ENCODE peak calls at places on chromosome 16, in five cellular contexts. B, G, I, H and T are unnamed samples.

GRCh38 chr16:49634235-49635008 is 221.5 kb downstream of the ZNF423 start:
- DNase-seq in H (peak; percentile 28), B (no peak), G (no peak), I (no peak), T (peak; percentile 12)

GRCh38 chr16:69711115-69711740 is 15.1 kb downstream of the NQO1 start:
- DNase-seq in I (no peak), B (no peak), G (no peak), H (peak; percentile 60), T (peak; percentile 52)

GRCh38 chr16:66608241-66609138 is 4.0 kb downstream of the CMTM3 start:
- DNase-seq in B (peak; percentile 98), H (peak; percentile 95), I (peak; percentile 91), G (peak; percentile 85), T (peak; percentile 93)

GRCh38 chr16:49811630-49812334 is 44.1 kb downstream of the ZNF423 start:
- DNase-seq in G (no peak), I (peak; percentile 76), B (peak; percentile 77), H (no peak), T (no peak)

GRCh38 chr16:70429888-70430666 is 8.8 kb downstream of the ST3GAL2 start:
- DNase-seq in I (no peak), H (no peak), G (no peak), B (no peak), T (no peak)

GRCh38 chr16:3487521-3488410 is 7.5 kb downstream of the C16orf90 start:
- DNase-seq in G (no peak), B (no peak), H (no peak), I (peak; percentile 45), T (no peak)

GRCh38 chr16:11007714-11008240 is 63.4 kb downstream of the CLEC16A start:
- DNase-seq in H (no peak), I (peak; percentile 54), G (no peak), B (no peak), T (no peak)

GRCh38 chr16:56265184-56265583 is 73.9 kb downstream of the GNAO1 start:
- DNase-seq in G (no peak), I (no peak), B (no peak), H (no peak), T (no peak)

GRCh38 chr16:75289189-75289588 is 37.8 kb upstream of the BCAR1 start:
- DNase-seq in G (no peak), B (no peak), H (no peak), I (no peak), T (no peak)

GRCh38 chr16:35364263-35364662 is 1904.9 kb downstream of the TP53TG3F start:
- DNase-seq in G (no peak), B (no peak), H (no peak), I (no peak), T (no peak)

GRCh38 chr16:35365675-35366074 is 1906.3 kb downstream of the TP53TG3F start:
- DNase-seq in H (no peak), I (no peak), G (no peak), B (no peak), T (no peak)

GRCh38 chr16:35363510-35363909 is 1904.1 kb downstream of the TP53TG3F start:
- DNase-seq in I (no peak), G (no peak), H (no peak), B (no peak), T (no peak)
- H3K9me3 ChIP-seq in I (no peaks in the 10 kb centered on the region), G (no peaks in the 10 kb centered on the region), H (no peaks in the 10 kb centered on the region), B (no peaks in the 10 kb centered on the region), T (no peaks in the 10 kb centered on the region)

GRCh38 chr16:31886227-31886626 is 12.6 kb downstream of the ZNF267 start:
- DNase-seq in B (no peak), H (no peak), G (no peak), I (no peak), T (no peak)
- H3K9me3 ChIP-seq in B (no peaks in the 10 kb centered on the region), H (no peaks in the 10 kb centered on the region), G (peaks cover 84% of the 10 kb centered on the region), I (no peaks in the 10 kb centered on the region), T (no peaks in the 10 kb centered on the region)

DNA sequence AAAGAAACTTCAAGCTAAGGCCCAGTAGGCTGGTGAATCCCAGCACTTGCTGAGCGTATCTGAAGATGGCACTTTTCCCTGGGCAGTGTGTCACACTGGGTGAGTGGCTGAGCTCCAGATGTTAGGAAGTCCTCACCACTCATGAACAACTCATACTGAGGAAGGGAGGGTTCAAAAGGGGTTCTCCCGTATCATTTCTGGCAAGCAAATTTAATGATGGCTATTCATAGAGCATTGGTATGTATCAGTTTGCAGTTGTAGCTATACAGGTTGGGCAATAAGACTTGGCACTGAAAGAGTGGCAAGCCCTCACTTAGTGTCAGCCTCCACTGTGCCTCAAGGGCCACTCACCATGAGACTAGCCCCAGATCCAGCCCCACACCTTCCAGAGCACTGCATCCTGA is 10.7 kb downstream of the GFOD2 start:
- DNase-seq in B (no peak), I (no peak), G (no peak), H (peak; percentile 73), T (no peak)
- H3K9me3 ChIP-seq in B (no peaks in the 10 kb centered on the region), I (no peaks in the 10 kb centered on the region), G (no peaks in the 10 kb centered on the region), H (no peaks in the 10 kb centered on the region), T (no peaks in the 10 kb centered on the region)

GRCh38 chr16:31842864-31843263 is 30.7 kb upstream of the ZNF267 start:
- DNase-seq in I (no peak), H (no peak), B (no peak), G (no peak), T (no peak)
- H3K9me3 ChIP-seq in I (peaks cover under 1% of the 10 kb centered on the region), H (no peaks in the 10 kb centered on the region), B (no peaks in the 10 kb centered on the region), G (peaks cover 8% of the 10 kb centered on the region), T (no peaks in the 10 kb centered on the region)

GRCh38 chr16:35134471-35134870 is 1675.1 kb downstream of the TP53TG3F start:
- DNase-seq in B (no peak), I (no peak), G (no peak), H (no peak), T (no peak)
- H3K9me3 ChIP-seq in B (no peaks in the 10 kb centered on the region), I (no peaks in the 10 kb centered on the region), G (no peaks in the 10 kb centered on the region), H (peaks cover 5% of the 10 kb centered on the region), T (no peaks in the 10 kb centered on the region)

GRCh38 chr16:64780445-64780844 is 341.4 kb downstream of the CDH11 start:
- DNase-seq in G (no peak), I (no peak), H (no peak), B (no peak), T (no peak)
- H3K9me3 ChIP-seq in G (no peaks in the 10 kb centered on the region), I (peaks cover under 1% of the 10 kb centered on the region), H (no peaks in the 10 kb centered on the region), B (no peaks in the 10 kb centered on the region), T (no peaks in the 10 kb centered on the region)

GRCh38 chr16:35910409-35910808 is 2451.0 kb downstream of the TP53TG3F start:
- DNase-seq in H (no peak), B (no peak), I (no peak), G (no peak), T (no peak)

GRCh38 chr16:35908942-35909341 is 2449.5 kb downstream of the TP53TG3F start:
- DNase-seq in I (peak; percentile 21), H (no peak), G (peak; percentile 4), B (no peak), T (no peak)

GRCh38 chr16:35908152-35908551 is 2448.7 kb downstream of the TP53TG3F start:
- DNase-seq in I (no peak), B (no peak), G (no peak), H (no peak), T (no peak)

GRCh38 chr16:35909351-35909954 is 2450.0 kb downstream of the TP53TG3F start:
- DNase-seq in G (no peak), I (no peak), B (no peak), H (no peak), T (no peak)

GRCh38 chr16:35906440-35906839 is 2447.0 kb downstream of the TP53TG3F start:
- DNase-seq in H (no peak), B (no peak), I (no peak), G (no peak), T (no peak)
- H3K9me3 ChIP-seq in H (no peaks in the 10 kb centered on the region), B (no peaks in the 10 kb centered on the region), I (no peaks in the 10 kb centered on the region), G (peaks cover 6% of the 10 kb centered on the region), T (no peaks in the 10 kb centered on the region)

GRCh38 chr16:71700822-71701221 is 23.7 kb downstream of the PHLPP2 start:
- DNase-seq in G (no peak), B (no peak), H (no peak), I (no peak), T (no peak)
- H3K9me3 ChIP-seq in G (no peaks in the 10 kb centered on the region), B (no peaks in the 10 kb centered on the region), H (no peaks in the 10 kb centered on the region), I (no peaks in the 10 kb centered on the region), T (no peaks in the 10 kb centered on the region)